ENCODE peak calls at places on chromosomes 2 and 18, in four cellular contexts. One of them, this sample, is unnamed.

GRCh38 chr18:1094408-1094807 is 189.7 kb downstream of the ADCYAP1 start:
- DNase-seq in GM12865: no peak
- DNase-seq in fibroblast of the aortic adventitia: peak; percentile 60
- DNase-seq in LoVo: no peak
- DNase-seq in this sample: peak; percentile 4

GRCh38 chr18:42258301-42258965 is 303.4 kb downstream of the PIK3C3 start:
- DNase-seq in GM12865: no peak
- DNase-seq in fibroblast of the aortic adventitia: no peak
- DNase-seq in LoVo: no peak
- DNase-seq in this sample: no peak

GRCh38 chr2:121803503-121803902 is 48.1 kb downstream of the TSN start:
- DNase-seq in GM12865: no peak
- DNase-seq in fibroblast of the aortic adventitia: no peak
- DNase-seq in LoVo: no peak
- DNase-seq in this sample: no peak

GRCh38 chr2:127469051-127469450 is 50.8 kb downstream of the PROC start:
- DNase-seq in GM12865: no peak
- DNase-seq in fibroblast of the aortic adventitia: no peak
- DNase-seq in LoVo: no peak
- DNase-seq in this sample: no peak

GRCh38 chr2:237868631-237869356 is 9.4 kb downstream of the RAMP1 start:
- DNase-seq in GM12865: no peak
- DNase-seq in fibroblast of the aortic adventitia: peak; percentile 66
- DNase-seq in LoVo: no peak
- DNase-seq in this sample: no peak

GRCh38 chr2:102615620-102616436 is 3.5 kb upstream of the SLC9A2 start:
- DNase-seq in GM12865: peak; percentile 76
- DNase-seq in fibroblast of the aortic adventitia: peak; percentile 63
- DNase-seq in LoVo: peak; percentile 78
- DNase-seq in this sample: peak; percentile 85

GRCh38 chr2:202932425-202933138 is 20.5 kb downstream of the CARF start:
- DNase-seq in GM12865: no peak
- DNase-seq in fibroblast of the aortic adventitia: peak; percentile 55
- DNase-seq in LoVo: no peak
- DNase-seq in this sample: peak; percentile 32

GRCh38 chr18:9506046-9506792 is 30.9 kb downstream of the RALBP1 start:
- DNase-seq in GM12865: peak; percentile 31
- DNase-seq in fibroblast of the aortic adventitia: peak; percentile 39
- DNase-seq in LoVo: peak; percentile 8
- DNase-seq in this sample: no peak

GRCh38 chr2:160324917-160325316 is 124.8 kb upstream of the ITGB6 start:
- DNase-seq in GM12865: no peak
- DNase-seq in fibroblast of the aortic adventitia: no peak
- DNase-seq in LoVo: no peak
- DNase-seq in this sample: no peak

This sample was measured in AG08395.